ENCODE peak calls at places on chromosomes 12 and 14, in five cellular contexts. One of them, this sample, is unnamed.

GRCh38 chr12:65998031-65998430 is 132.5 kb downstream of the LLPH start:
- DNase-seq in tibial nerve: no peak
- DNase-seq in transverse colon: no peak
- DNase-seq in stimulated activated CD4-positive, alpha-beta T cell treated with anti-CD3 and anti-CD28 coated beads, Interleukin-12 subunit alpha, Interleukin-12 subunit beta, amount 100 ng/mL, for 48 hours: no peak
- DNase-seq in lung: no peak
- DNase-seq in this sample: no peak

GRCh38 chr12:27355979-27356378 is 23.3 kb downstream of the BMAL2 start:
- DNase-seq in stimulated activated CD4-positive, alpha-beta T cell treated with anti-CD3 and anti-CD28 coated beads, Interleukin-12 subunit alpha, Interleukin-12 subunit beta, amount 100 ng/mL, for 48 hours: no peak
- DNase-seq in transverse colon: no peak
- DNase-seq in tibial nerve: no peak
- DNase-seq in lung: no peak
- DNase-seq in this sample: no peak

GRCh38 chr12:99984271-99985128 is at the start of gene ANKS1B:
- DNase-seq in lung: peak
- DNase-seq in transverse colon: peak
- DNase-seq in stimulated activated CD4-positive, alpha-beta T cell treated with anti-CD3 and anti-CD28 coated beads, Interleukin-12 subunit alpha, Interleukin-12 subunit beta, amount 100 ng/mL, for 48 hours: no peak
- DNase-seq in tibial nerve: peak
- DNase-seq in this sample: peak

GRCh38 chr14:54767450-54767849 is 135.2 kb downstream of the GCH1 start:
- DNase-seq in stimulated activated CD4-positive, alpha-beta T cell treated with anti-CD3 and anti-CD28 coated beads, Interleukin-12 subunit alpha, Interleukin-12 subunit beta, amount 100 ng/mL, for 48 hours: no peak
- DNase-seq in transverse colon: no peak
- DNase-seq in tibial nerve: no peak
- DNase-seq in lung: no peak
- DNase-seq in this sample: no peak

GRCh38 chr12:121522962-121523361 is 57.9 kb downstream of the KDM2B start:
- DNase-seq in transverse colon: no peak
- DNase-seq in tibial nerve: no peak
- DNase-seq in lung: no peak
- DNase-seq in stimulated activated CD4-positive, alpha-beta T cell treated with anti-CD3 and anti-CD28 coated beads, Interleukin-12 subunit alpha, Interleukin-12 subunit beta, amount 100 ng/mL, for 48 hours: no peak
- DNase-seq in this sample: no peak

GRCh38 chr14:23478109-23478698 is 8.7 kb downstream of the NGDN start:
- DNase-seq in tibial nerve: peak
- DNase-seq in transverse colon: peak
- DNase-seq in stimulated activated CD4-positive, alpha-beta T cell treated with anti-CD3 and anti-CD28 coated beads, Interleukin-12 subunit alpha, Interleukin-12 subunit beta, amount 100 ng/mL, for 48 hours: peak
- DNase-seq in lung: peak
- DNase-seq in this sample: peak

GRCh38 chr12:51926064-51926632 is 18.8 kb downstream of the ACVRL1 start:
- DNase-seq in transverse colon: no peak
- DNase-seq in stimulated activated CD4-positive, alpha-beta T cell treated with anti-CD3 and anti-CD28 coated beads, Interleukin-12 subunit alpha, Interleukin-12 subunit beta, amount 100 ng/mL, for 48 hours: no peak
- DNase-seq in lung: no peak
- DNase-seq in tibial nerve: no peak
- DNase-seq in this sample: no peak

GRCh38 chr12:6575648-6576047 is 7.6 kb upstream of the NOP2 start:
- DNase-seq in stimulated activated CD4-positive, alpha-beta T cell treated with anti-CD3 and anti-CD28 coated beads, Interleukin-12 subunit alpha, Interleukin-12 subunit beta, amount 100 ng/mL, for 48 hours: no peak
- DNase-seq in transverse colon: no peak
- DNase-seq in tibial nerve: no peak
- DNase-seq in lung: no peak
- DNase-seq in this sample: no peak

GRCh38 chr14:90692826-90693225 is 123.4 kb downstream of the TTC7B start:
- DNase-seq in lung: no peak
- DNase-seq in transverse colon: no peak
- DNase-seq in tibial nerve: no peak
- DNase-seq in stimulated activated CD4-positive, alpha-beta T cell treated with anti-CD3 and anti-CD28 coated beads, Interleukin-12 subunit alpha, Interleukin-12 subunit beta, amount 100 ng/mL, for 48 hours: no peak
- DNase-seq in this sample: no peak

GRCh38 chr14:95511687-95512086 is 4.8 kb downstream of the SYNE3 start:
- DNase-seq in lung: no peak
- DNase-seq in tibial nerve: no peak
- DNase-seq in stimulated activated CD4-positive, alpha-beta T cell treated with anti-CD3 and anti-CD28 coated beads, Interleukin-12 subunit alpha, Interleukin-12 subunit beta, amount 100 ng/mL, for 48 hours: no peak
- DNase-seq in transverse colon: no peak
- DNase-seq in this sample: no peak

GRCh38 chr12:122994781-122995502 is 14.5 kb downstream of the ARL6IP4 start:
- DNase-seq in tibial nerve: no peak
- DNase-seq in lung: no peak
- DNase-seq in transverse colon: no peak
- DNase-seq in stimulated activated CD4-positive, alpha-beta T cell treated with anti-CD3 and anti-CD28 coated beads, Interleukin-12 subunit alpha, Interleukin-12 subunit beta, amount 100 ng/mL, for 48 hours: no peak
- DNase-seq in this sample: no peak